ENCODE peak calls at places on chromosomes 7 and 10, in ten cellular contexts. One of them, this sample, is unnamed.

GRCh38 chr7:81684513-81685262 is 85.2 kb downstream of the HGF start:
- DNase-seq in fibroblast of villous mesenchyme: peak
- DNase-seq in left ventricle myocardium inferior: peak
- DNase-seq in Peyer's patch: peak
- DNase-seq in GM12878: peak
- DNase-seq in stomach: peak
- DNase-seq in heart right ventricle: peak
- DNase-seq in sigmoid colon: peak
- DNase-seq in breast epithelium: peak
- DNase-seq in GM12864: no peak
- DNase-seq in this sample: peak

GRCh38 chr10:7314068-7314646 is 96.7 kb downstream of the SFMBT2 start:
- DNase-seq in fibroblast of villous mesenchyme: no peak
- DNase-seq in left ventricle myocardium inferior: no peak
- DNase-seq in Peyer's patch: no peak
- DNase-seq in GM12878: no peak
- DNase-seq in stomach: no peak
- DNase-seq in heart right ventricle: no peak
- DNase-seq in sigmoid colon: no peak
- DNase-seq in breast epithelium: no peak
- DNase-seq in GM12864: no peak
- DNase-seq in this sample: no peak

GRCh38 chr10:79443338-79444242 is 1.8 kb downstream of the ZCCHC24 start:
- DNase-seq in fibroblast of villous mesenchyme: no peak
- DNase-seq in left ventricle myocardium inferior: no peak
- DNase-seq in Peyer's patch: no peak
- DNase-seq in GM12878: no peak
- DNase-seq in stomach: no peak
- DNase-seq in heart right ventricle: no peak
- DNase-seq in sigmoid colon: no peak
- DNase-seq in breast epithelium: no peak
- DNase-seq in GM12864: no peak
- DNase-seq in this sample: no peak

GRCh38 chr10:10792681-10793080 is 225.0 kb upstream of the CELF2 start:
- DNase-seq in fibroblast of villous mesenchyme: peak
- DNase-seq in left ventricle myocardium inferior: no peak
- DNase-seq in Peyer's patch: no peak
- DNase-seq in GM12878: no peak
- DNase-seq in stomach: no peak
- DNase-seq in heart right ventricle: no peak
- DNase-seq in sigmoid colon: no peak
- DNase-seq in breast epithelium: no peak
- DNase-seq in GM12864: no peak
- DNase-seq in this sample: no peak

GRCh38 chr10:56622335-56622973 is 261.4 kb upstream of the ZWINT start:
- DNase-seq in fibroblast of villous mesenchyme: no peak
- DNase-seq in left ventricle myocardium inferior: no peak
- DNase-seq in Peyer's patch: no peak
- DNase-seq in GM12878: no peak
- DNase-seq in stomach: no peak
- DNase-seq in heart right ventricle: no peak
- DNase-seq in sigmoid colon: no peak
- DNase-seq in breast epithelium: no peak
- DNase-seq in GM12864: no peak
- DNase-seq in this sample: peak

GRCh38 chr10:63642808-63643207 is 121.6 kb downstream of the REEP3 start:
- DNase-seq in fibroblast of villous mesenchyme: no peak
- DNase-seq in left ventricle myocardium inferior: no peak
- DNase-seq in Peyer's patch: no peak
- DNase-seq in GM12878: no peak
- DNase-seq in stomach: no peak
- DNase-seq in heart right ventricle: no peak
- DNase-seq in sigmoid colon: no peak
- DNase-seq in breast epithelium: no peak
- DNase-seq in GM12864: no peak
- DNase-seq in this sample: no peak

GRCh38 chr10:122461729-122462532 is 578 bp downstream of the HTRA1 start:
- DNase-seq in fibroblast of villous mesenchyme: no peak
- DNase-seq in left ventricle myocardium inferior: no peak
- DNase-seq in Peyer's patch: no peak
- DNase-seq in GM12878: no peak
- DNase-seq in stomach: peak
- DNase-seq in heart right ventricle: peak
- DNase-seq in sigmoid colon: no peak
- DNase-seq in breast epithelium: no peak
- DNase-seq in GM12864: no peak
- DNase-seq in this sample: no peak

GRCh38 chr7:16034353-16034752 is 347.9 kb upstream of the MEOX2 start:
- DNase-seq in fibroblast of villous mesenchyme: peak
- DNase-seq in left ventricle myocardium inferior: no peak
- DNase-seq in Peyer's patch: no peak
- DNase-seq in GM12878: no peak
- DNase-seq in stomach: no peak
- DNase-seq in heart right ventricle: no peak
- DNase-seq in sigmoid colon: no peak
- DNase-seq in breast epithelium: no peak
- DNase-seq in GM12864: no peak
- DNase-seq in this sample: no peak

GRCh38 chr7:95658676-95659075 is 62.4 kb upstream of the PDK4 start:
- DNase-seq in fibroblast of villous mesenchyme: no peak
- DNase-seq in left ventricle myocardium inferior: no peak
- DNase-seq in Peyer's patch: no peak
- DNase-seq in GM12878: no peak
- DNase-seq in stomach: no peak
- DNase-seq in heart right ventricle: no peak
- DNase-seq in sigmoid colon: no peak
- DNase-seq in breast epithelium: no peak
- DNase-seq in GM12864: no peak
- DNase-seq in this sample: no peak

GRCh38 chr7:139626817-139627216 is 103.3 kb downstream of the CLEC2L start:
- DNase-seq in fibroblast of villous mesenchyme: peak
- DNase-seq in left ventricle myocardium inferior: no peak
- DNase-seq in Peyer's patch: no peak
- DNase-seq in GM12878: no peak
- DNase-seq in stomach: no peak
- DNase-seq in heart right ventricle: no peak
- DNase-seq in sigmoid colon: no peak
- DNase-seq in breast epithelium: no peak
- DNase-seq in GM12864: no peak
- DNase-seq in this sample: no peak

GRCh38 chr7:52502281-52502680 is 533.2 kb upstream of the POM121L12 start:
- DNase-seq in fibroblast of villous mesenchyme: no peak
- DNase-seq in left ventricle myocardium inferior: no peak
- DNase-seq in Peyer's patch: no peak
- DNase-seq in GM12878: no peak
- DNase-seq in stomach: no peak
- DNase-seq in heart right ventricle: no peak
- DNase-seq in sigmoid colon: no peak
- DNase-seq in breast epithelium: no peak
- DNase-seq in GM12864: no peak
- DNase-seq in this sample: no peak

GRCh38 chr7:124088590-124088989 is 55.7 kb upstream of the TMEM229A start:
- DNase-seq in fibroblast of villous mesenchyme: no peak
- DNase-seq in left ventricle myocardium inferior: no peak
- DNase-seq in Peyer's patch: no peak
- DNase-seq in GM12878: no peak
- DNase-seq in stomach: no peak
- DNase-seq in heart right ventricle: no peak
- DNase-seq in sigmoid colon: no peak
- DNase-seq in breast epithelium: no peak
- DNase-seq in GM12864: no peak
- DNase-seq in this sample: no peak

GRCh38 chr10:128191847-128192246 is 65.6 kb upstream of the MKI67 start:
- DNase-seq in fibroblast of villous mesenchyme: no peak
- DNase-seq in left ventricle myocardium inferior: no peak
- DNase-seq in Peyer's patch: no peak
- DNase-seq in GM12878: no peak
- DNase-seq in stomach: no peak
- DNase-seq in heart right ventricle: no peak
- DNase-seq in sigmoid colon: no peak
- DNase-seq in breast epithelium: no peak
- DNase-seq in GM12864: no peak
- DNase-seq in this sample: no peak

GRCh38 chr7:8126768-8127167 is 135.2 kb downstream of the ICA1 start:
- DNase-seq in fibroblast of villous mesenchyme: no peak
- DNase-seq in left ventricle myocardium inferior: no peak
- DNase-seq in Peyer's patch: no peak
- DNase-seq in GM12878: no peak
- DNase-seq in stomach: no peak
- DNase-seq in heart right ventricle: no peak
- DNase-seq in sigmoid colon: no peak
- DNase-seq in breast epithelium: no peak
- DNase-seq in GM12864: no peak
- DNase-seq in this sample: no peak

GRCh38 chr7:140640060-140640611 is 477 bp downstream of the DENND2A start:
- DNase-seq in fibroblast of villous mesenchyme: peak
- DNase-seq in left ventricle myocardium inferior: peak
- DNase-seq in Peyer's patch: no peak
- DNase-seq in GM12878: no peak
- DNase-seq in stomach: peak
- DNase-seq in heart right ventricle: peak
- DNase-seq in sigmoid colon: peak
- DNase-seq in breast epithelium: no peak
- DNase-seq in GM12864: no peak
- DNase-seq in this sample: no peak

GRCh38 chr10:43420369-43421200 is 11.6 kb upstream of the HNRNPF start:
- DNase-seq in fibroblast of villous mesenchyme: peak
- DNase-seq in left ventricle myocardium inferior: peak
- DNase-seq in Peyer's patch: peak
- DNase-seq in GM12878: no peak
- DNase-seq in stomach: peak
- DNase-seq in heart right ventricle: peak
- DNase-seq in sigmoid colon: peak
- DNase-seq in breast epithelium: peak
- DNase-seq in GM12864: no peak
- DNase-seq in this sample: peak
- H3K4me3 ChIP-seq in fibroblast of villous mesenchyme: peak
- H3K4me3 ChIP-seq in left ventricle myocardium inferior: peak
- H3K4me3 ChIP-seq in Peyer's patch: peak
- H3K4me3 ChIP-seq in GM12878: peak
- H3K4me3 ChIP-seq in stomach: peak
- H3K4me3 ChIP-seq in heart right ventricle: peak
- H3K4me3 ChIP-seq in sigmoid colon: peak
- H3K4me3 ChIP-seq in breast epithelium: peak
- H3K4me3 ChIP-seq in GM12864: peak
- H3K4me3 ChIP-seq in this sample: peak

DNA sequence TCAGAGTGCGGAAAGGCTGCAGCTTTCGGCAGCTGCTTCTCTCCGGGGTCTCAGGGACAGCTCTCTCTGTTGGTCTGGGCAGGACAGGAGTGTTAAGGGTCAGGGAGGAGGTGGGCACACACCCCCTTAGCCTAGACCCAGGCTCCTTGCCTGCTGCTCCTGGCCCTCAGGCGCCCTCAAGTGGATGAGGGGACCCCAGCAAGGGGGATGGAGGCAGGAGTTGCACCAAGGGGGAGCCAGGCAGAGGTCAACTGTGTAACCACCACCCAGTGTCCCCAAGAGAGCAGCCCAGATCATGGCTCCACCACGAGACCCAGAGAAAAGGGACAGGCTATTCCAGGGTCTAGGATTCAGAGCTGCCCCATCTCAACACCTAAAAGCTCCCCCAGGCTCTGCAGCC is 26.9 kb downstream of the SPOCK2 start:
- DNase-seq in fibroblast of villous mesenchyme: no peak
- DNase-seq in left ventricle myocardium inferior: no peak
- DNase-seq in Peyer's patch: no peak
- DNase-seq in GM12878: no peak
- DNase-seq in stomach: no peak
- DNase-seq in heart right ventricle: no peak
- DNase-seq in sigmoid colon: no peak
- DNase-seq in breast epithelium: no peak
- DNase-seq in GM12864: no peak
- DNase-seq in this sample: no peak
- TF ChIP-seq CTCF in fibroblast of villous mesenchyme: peak
- TF ChIP-seq CTCF in left ventricle myocardium inferior: peak
- TF ChIP-seq CTCF in Peyer's patch: no peak
- TF ChIP-seq CTCF in GM12878: peak
- TF ChIP-seq CTCF in stomach: no peak
- TF ChIP-seq CTCF in heart right ventricle: no peak
- TF ChIP-seq CTCF in sigmoid colon: no peak
- TF ChIP-seq CTCF in breast epithelium: no peak
- TF ChIP-seq CTCF in GM12864: peak
- TF ChIP-seq CTCF in this sample: peak

GRCh38 chr7:43648725-43649406 is 66.0 kb downstream of the STK17A start:
- DNase-seq in fibroblast of villous mesenchyme: peak
- DNase-seq in left ventricle myocardium inferior: no peak
- DNase-seq in Peyer's patch: peak
- DNase-seq in GM12878: peak
- DNase-seq in stomach: no peak
- DNase-seq in heart right ventricle: no peak
- DNase-seq in sigmoid colon: no peak
- DNase-seq in breast epithelium: peak
- DNase-seq in GM12864: peak
- DNase-seq in this sample: peak
- H3K4me3 ChIP-seq in fibroblast of villous mesenchyme: no peak
- H3K4me3 ChIP-seq in left ventricle myocardium inferior: no peak
- H3K4me3 ChIP-seq in Peyer's patch: no peak
- H3K4me3 ChIP-seq in GM12878: peak
- H3K4me3 ChIP-seq in stomach: no peak
- H3K4me3 ChIP-seq in heart right ventricle: no peak
- H3K4me3 ChIP-seq in sigmoid colon: no peak
- H3K4me3 ChIP-seq in breast epithelium: no peak
- H3K4me3 ChIP-seq in GM12864: peak
- H3K4me3 ChIP-seq in this sample: peak

GRCh38 chr10:101001225-101002035 is 1.8 kb downstream of the LZTS2 start:
- DNase-seq in fibroblast of villous mesenchyme: peak
- DNase-seq in left ventricle myocardium inferior: peak
- DNase-seq in Peyer's patch: peak
- DNase-seq in GM12878: no peak
- DNase-seq in stomach: peak
- DNase-seq in heart right ventricle: peak
- DNase-seq in sigmoid colon: peak
- DNase-seq in breast epithelium: peak
- DNase-seq in GM12864: no peak
- DNase-seq in this sample: no peak

GRCh38 chr10:100998991-100999741 is 442 bp upstream of the LZTS2 start:
- DNase-seq in fibroblast of villous mesenchyme: peak
- DNase-seq in left ventricle myocardium inferior: peak
- DNase-seq in Peyer's patch: peak
- DNase-seq in GM12878: no peak
- DNase-seq in stomach: peak
- DNase-seq in heart right ventricle: peak
- DNase-seq in sigmoid colon: peak
- DNase-seq in breast epithelium: peak
- DNase-seq in GM12864: no peak
- DNase-seq in this sample: peak

GRCh38 chr10:101000602-101000991 is 989 bp downstream of the LZTS2 start:
- DNase-seq in fibroblast of villous mesenchyme: no peak
- DNase-seq in left ventricle myocardium inferior: no peak
- DNase-seq in Peyer's patch: no peak
- DNase-seq in GM12878: no peak
- DNase-seq in stomach: no peak
- DNase-seq in heart right ventricle: no peak
- DNase-seq in sigmoid colon: peak
- DNase-seq in breast epithelium: no peak
- DNase-seq in GM12864: no peak
- DNase-seq in this sample: no peak

GRCh38 chr10:100998183-100998990 is 1.2 kb upstream of the LZTS2 start:
- DNase-seq in fibroblast of villous mesenchyme: peak
- DNase-seq in left ventricle myocardium inferior: peak
- DNase-seq in Peyer's patch: peak
- DNase-seq in GM12878: no peak
- DNase-seq in stomach: peak
- DNase-seq in heart right ventricle: peak
- DNase-seq in sigmoid colon: peak
- DNase-seq in breast epithelium: peak
- DNase-seq in GM12864: no peak
- DNase-seq in this sample: peak

GRCh38 chr10:100999742-101000601 is at the start of gene LZTS2:
- DNase-seq in fibroblast of villous mesenchyme: peak
- DNase-seq in left ventricle myocardium inferior: no peak
- DNase-seq in Peyer's patch: no peak
- DNase-seq in GM12878: no peak
- DNase-seq in stomach: peak
- DNase-seq in heart right ventricle: peak
- DNase-seq in sigmoid colon: peak
- DNase-seq in breast epithelium: peak
- DNase-seq in GM12864: no peak
- DNase-seq in this sample: no peak
- TF ChIP-seq CTCF in fibroblast of villous mesenchyme: no peak
- TF ChIP-seq CTCF in left ventricle myocardium inferior: no peak
- TF ChIP-seq CTCF in Peyer's patch: no peak
- TF ChIP-seq CTCF in GM12878: no peak
- TF ChIP-seq CTCF in stomach: no peak
- TF ChIP-seq CTCF in heart right ventricle: no peak
- TF ChIP-seq CTCF in sigmoid colon: no peak
- TF ChIP-seq CTCF in breast epithelium: no peak
- TF ChIP-seq CTCF in GM12864: no peak
- TF ChIP-seq CTCF in this sample: no peak